ENCODE peak calls at places on chromosomes 5 and 9, in eight cellular contexts. Q is PC-9, P is MM.1S, Z is HCT116, C is neural progenitor cell, Y is IMR-90, G is endothelial cell of umbilical vein, N is SK-N-SH. A is an unnamed sample. For H4K20me1, the result is how much of the 10 kb centered on the place peaks cover.

GRCh38 chr5:14171091-14171490 is 27.9 kb downstream of the TRIO start:
- DNase-seq in Q (no peak), P (no peak), Z (no peak), C (no peak), Y (peak), G (no peak), N (no peak), A (no peak)

GRCh38 chr9:113890693-113891092 is 14.6 kb downstream of the ZNF618 start:
- DNase-seq in Q (no peak), P (no peak), Z (no peak), C (no peak), Y (no peak), G (no peak), N (no peak), A (no peak)

GRCh38 chr9:99385814-99386279 is 163.8 kb downstream of the SEC61B start:
- DNase-seq in Q (no peak), P (no peak), Z (peak), C (no peak), Y (peak), G (no peak), N (no peak), A (no peak)

GRCh38 chr5:38515648-38516047 is 40.8 kb downstream of the LIFR start:
- DNase-seq in Q (no peak), P (no peak), Z (peak), C (peak), Y (peak), G (peak), N (peak), A (no peak)

GRCh38 chr9:32264171-32264862 is 120.1 kb upstream of the ACO1 start:
- DNase-seq in Q (no peak), P (no peak), Z (no peak), C (peak), Y (peak), G (no peak), N (peak), A (peak)

GRCh38 chr5:2022436-2022835 is 139.7 kb upstream of the IRX4 start:
- DNase-seq in Q (no peak), P (no peak), Z (no peak), C (no peak), Y (no peak), G (no peak), N (no peak), A (no peak)

GRCh38 chr9:133027134-133027533 is 3.7 kb upstream of the GTF3C5 start:
- DNase-seq in Q (no peak), P (no peak), Z (no peak), C (no peak), Y (no peak), G (no peak), N (no peak), A (peak)

GRCh38 chr9:89204811-89205210 is 26.2 kb upstream of the SHC3 start:
- DNase-seq in Q (no peak), P (no peak), Z (no peak), C (no peak), Y (no peak), G (no peak), N (no peak), A (no peak)

GRCh38 chr9:28120241-28121025 is 547.2 kb upstream of the C9orf72 start:
- DNase-seq in Q (no peak), P (no peak), Z (no peak), C (peak), Y (no peak), G (peak), N (peak), A (no peak)

GRCh38 chr9:22682536-22683392 is 236.1 kb downstream of the DMRTA1 start:
- DNase-seq in Q (peak), P (peak), Z (no peak), C (no peak), Y (peak), G (no peak), N (no peak), A (peak)

GRCh38 chr5:116576043-116576713 is 1.6 kb upstream of the SEMA6A start:
- DNase-seq in Q (no peak), P (peak), Z (peak), C (peak), Y (peak), G (peak), N (peak), A (peak)

GRCh38 chr5:136781464-136781863 is 416.1 kb upstream of the TRPC7 start:
- DNase-seq in Q (no peak), P (no peak), Z (no peak), C (no peak), Y (peak), G (no peak), N (no peak), A (no peak)

GRCh38 chr5:36880761-36881160 is 4.2 kb downstream of the NIPBL start:
- DNase-seq in Q (no peak), P (no peak), Z (no peak), C (no peak), Y (no peak), G (no peak), N (no peak), A (peak)

GRCh38 chr5:134125195-134126015 is 10.9 kb downstream of the TCF7 start:
- DNase-seq in Q (peak), P (no peak), Z (peak), C (no peak), Y (peak), G (peak), N (peak), A (no peak)

GRCh38 chr5:66757219-66757833 is 161.1 kb downstream of the MAST4 start:
- DNase-seq in Q (no peak), P (peak), Z (peak), C (peak), Y (peak), G (peak), N (peak), A (peak)

GRCh38 chr9:2023532-2023931 is 8.4 kb downstream of the SMARCA2 start:
- DNase-seq in Q (no peak), P (no peak), Z (no peak), C (no peak), Y (no peak), G (peak), N (no peak), A (no peak)

GRCh38 chr5:147446528-147446927 is 63.3 kb downstream of the DPYSL3 start:
- DNase-seq in Q (no peak), P (no peak), Z (no peak), C (no peak), Y (peak), G (no peak), N (no peak), A (no peak)

GRCh38 chr5:24444439-24444838 is 200.3 kb downstream of the CDH10 start:
- DNase-seq in Q (no peak), P (no peak), Z (no peak), C (no peak), Y (no peak), G (no peak), N (no peak), A (no peak)

GRCh38 chr5:136424835-136425694 is 59.7 kb upstream of the TRPC7 start:
- DNase-seq in Q (peak), P (peak), Z (peak), C (peak), Y (peak), G (peak), N (peak), A (peak)

GRCh38 chr9:115524467-115525059 is 406.6 kb upstream of the TNC start:
- DNase-seq in Q (peak), P (peak), Z (peak), C (peak), Y (peak), G (peak), N (peak), A (peak)

GRCh38 chr5:141488591-141489478 is at the start of gene PCDHGC5:
- DNase-seq in Q (no peak), P (no peak), Z (no peak), C (no peak), Y (peak), G (no peak), N (no peak), A (no peak)

GRCh38 chr5:144864113-144864512 is 693.4 kb downstream of the KCTD16 start:
- DNase-seq in Q (no peak), P (no peak), Z (no peak), C (no peak), Y (no peak), G (no peak), N (no peak), A (peak)

GRCh38 chr5:22226423-22226822 is 626.7 kb downstream of the CDH12 start:
- DNase-seq in Q (no peak), P (no peak), Z (no peak), C (no peak), Y (no peak), G (no peak), N (no peak), A (no peak)

GRCh38 chr5:16754621-16755020 is 137.8 kb upstream of the RETREG1 start:
- DNase-seq in Q (no peak), P (no peak), Z (no peak), C (peak), Y (no peak), G (no peak), N (no peak), A (no peak)

GRCh38 chr9:132404228-132404881 is 2.3 kb downstream of the TTF1 start:
- DNase-seq in Q (no peak), P (no peak), Z (no peak), C (no peak), Y (no peak), G (peak), N (no peak), A (peak)

GRCh38 chr9:127505396-127506116 is 54.2 kb downstream of the LRSAM1 start:
- DNase-seq in Q (no peak), P (peak), Z (no peak), C (peak), Y (no peak), G (peak), N (peak), A (peak)

GRCh38 chr9:131814714-131815113 is 74.8 kb upstream of the RAPGEF1 start:
- DNase-seq in Q (no peak), P (no peak), Z (no peak), C (no peak), Y (no peak), G (no peak), N (no peak), A (no peak)

GRCh38 chr5:142722146-142722545 is 36.3 kb upstream of the FGF1 start:
- DNase-seq in Q (peak), P (no peak), Z (no peak), C (no peak), Y (peak), G (no peak), N (no peak), A (no peak)

GRCh38 chr5:96048763-96049162 is 87.1 kb upstream of the ELL2 start:
- DNase-seq in Q (no peak), P (no peak), Z (no peak), C (peak), Y (no peak), G (no peak), N (no peak), A (no peak)

GRCh38 chr5:80260461-80260860 is 4.6 kb upstream of the SERINC5 start:
- DNase-seq in Q (no peak), P (no peak), Z (no peak), C (no peak), Y (no peak), G (no peak), N (no peak), A (no peak)

GRCh38 chr9:37582548-37583157 is 6.5 kb upstream of the FBXO10 start:
- DNase-seq in Q (no peak), P (peak), Z (peak), C (peak), Y (peak), G (peak), N (no peak), A (peak)

GRCh38 chr5:168472329-168472728 is 13.9 kb upstream of the RARS1 start:
- DNase-seq in Q (peak), P (no peak), Z (no peak), C (no peak), Y (peak), G (no peak), N (no peak), A (no peak)
- H2AFZ ChIP-seq in Q (no peak), P (no peak), Z (no peak), C (no peak), Y (peak), G (no peak), N (peak), A (no peak)

GRCh38 chr9:136418182-136419091 is 8.0 kb downstream of the PMPCA start:
- DNase-seq in Q (no peak), P (no peak), Z (no peak), C (no peak), Y (no peak), G (no peak), N (no peak), A (no peak)
- H4K20me1 ChIP-seq in Q (under half), P (under half), Z (under half), C (under half), Y (under half), G (under half), N (under half), A (under half)

GRCh38 chr5:168042284-168043080 is 249.0 kb upstream of the WWC1 start:
- DNase-seq in Q (no peak), P (no peak), Z (no peak), C (no peak), Y (no peak), G (no peak), N (no peak), A (no peak)

GRCh38 chr5:168047669-168048111 is 243.8 kb upstream of the WWC1 start:
- DNase-seq in Q (no peak), P (no peak), Z (no peak), C (peak), Y (no peak), G (no peak), N (peak), A (no peak)

GRCh38 chr5:168048486-168048885 is 243.0 kb upstream of the WWC1 start:
- DNase-seq in Q (no peak), P (no peak), Z (no peak), C (no peak), Y (no peak), G (no peak), N (no peak), A (no peak)

GRCh38 chr5:168046163-168046562 is 245.3 kb upstream of the WWC1 start:
- DNase-seq in Q (no peak), P (no peak), Z (no peak), C (no peak), Y (no peak), G (no peak), N (no peak), A (no peak)

DNA sequence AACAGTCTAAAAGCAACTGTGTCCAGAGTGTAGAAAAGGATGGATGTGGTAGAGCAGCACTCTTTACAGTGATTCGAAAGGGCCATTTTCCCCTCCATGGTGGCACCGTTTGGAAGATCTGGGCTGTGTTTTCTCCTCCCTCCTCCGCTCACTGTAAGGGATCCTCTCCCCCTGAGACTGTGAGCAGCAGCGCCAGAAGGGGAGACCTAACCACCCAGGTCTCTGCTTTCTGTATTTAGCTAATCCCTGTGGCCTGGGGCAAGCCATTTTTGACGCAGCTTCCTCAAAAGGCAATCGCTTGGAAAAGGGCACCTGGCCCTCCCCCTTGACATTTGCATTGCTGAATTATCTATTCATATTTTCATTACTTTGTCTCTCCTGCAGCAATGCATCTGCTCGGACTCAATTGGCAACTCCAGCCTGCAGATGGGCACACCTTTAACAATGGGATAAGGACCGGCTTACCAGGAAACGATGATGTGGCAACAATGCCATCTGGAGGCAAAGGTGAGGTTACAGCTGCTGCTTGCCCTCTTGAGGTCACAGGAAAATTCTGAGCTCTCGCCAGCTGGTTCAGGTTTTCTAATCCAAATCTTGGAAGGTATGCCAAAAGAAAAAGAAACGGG is 244.3 kb upstream of the WWC1 start:
- DNase-seq in Q (peak), P (peak), Z (peak), C (peak), Y (peak), G (no peak), N (peak), A (peak)
- TF ChIP-seq CTCF in Q (peak), P (peak), Z (peak), C (peak), Y (peak), G (no peak), N (peak), A (peak)

GRCh38 chr5:176866913-176867312 is 32.2 kb downstream of the HK3 start:
- DNase-seq in Q (no peak), P (no peak), Z (no peak), C (peak), Y (no peak), G (no peak), N (peak), A (no peak)
- H2AFZ ChIP-seq in Q (no peak), P (no peak), Z (no peak), C (no peak), Y (no peak), G (no peak), N (no peak), A (no peak)

GRCh38 chr9:134364391-134365114 is 38.3 kb downstream of the RXRA start:
- DNase-seq in Q (no peak), P (no peak), Z (no peak), C (no peak), Y (no peak), G (no peak), N (no peak), A (peak)
- H4K20me1 ChIP-seq in Q (under half), P (under half), Z (under half), C (half or more), Y (half or more), G (under half), N (half or more), A (under half)

DNA sequence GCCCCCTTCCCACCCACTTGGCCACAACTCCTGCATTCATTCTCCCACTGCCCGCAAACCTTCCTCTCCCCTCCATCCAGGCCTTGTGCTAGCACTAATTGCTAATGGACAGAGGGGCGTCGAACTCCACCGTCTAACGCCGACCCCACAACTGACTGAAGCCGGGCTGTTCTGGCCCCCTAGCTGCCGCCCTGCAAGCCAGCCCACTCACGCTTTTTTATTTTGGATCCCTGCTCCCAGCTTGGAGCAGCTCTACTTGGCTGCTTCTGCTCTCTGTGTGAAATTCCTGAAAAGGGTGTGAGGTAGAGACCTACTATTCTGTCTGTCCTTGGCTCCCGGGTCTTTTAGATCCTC is 704 bp upstream of the ASTN2 start:
- DNase-seq in Q (no peak), P (no peak), Z (no peak), C (peak), Y (no peak), G (no peak), N (peak), A (no peak)
- TF ChIP-seq CTCF in Q (no peak), P (no peak), Z (no peak), C (peak), Y (no peak), G (no peak), N (no peak), A (no peak)

GRCh38 chr9:129309041-129309430 is 131.0 kb upstream of the IER5L start:
- DNase-seq in Q (no peak), P (no peak), Z (no peak), C (no peak), Y (no peak), G (no peak), N (no peak), A (no peak)
- H2AFZ ChIP-seq in Q (no peak), P (no peak), Z (no peak), C (no peak), Y (peak), G (no peak), N (no peak), A (no peak)

GRCh38 chr5:124702442-124703024 is 43.9 kb downstream of the ZNF608 start:
- DNase-seq in Q (no peak), P (no peak), Z (no peak), C (no peak), Y (no peak), G (no peak), N (no peak), A (peak)

GRCh38 chr5:124700333-124700732 is 46.1 kb downstream of the ZNF608 start:
- DNase-seq in Q (no peak), P (no peak), Z (no peak), C (no peak), Y (no peak), G (no peak), N (no peak), A (no peak)

GRCh38 chr5:124701873-124702272 is 44.6 kb downstream of the ZNF608 start:
- DNase-seq in Q (no peak), P (no peak), Z (no peak), C (no peak), Y (no peak), G (no peak), N (no peak), A (peak)

GRCh38 chr5:124698774-124699173 is 47.7 kb downstream of the ZNF608 start:
- DNase-seq in Q (no peak), P (no peak), Z (no peak), C (no peak), Y (peak), G (no peak), N (no peak), A (no peak)

DNA sequence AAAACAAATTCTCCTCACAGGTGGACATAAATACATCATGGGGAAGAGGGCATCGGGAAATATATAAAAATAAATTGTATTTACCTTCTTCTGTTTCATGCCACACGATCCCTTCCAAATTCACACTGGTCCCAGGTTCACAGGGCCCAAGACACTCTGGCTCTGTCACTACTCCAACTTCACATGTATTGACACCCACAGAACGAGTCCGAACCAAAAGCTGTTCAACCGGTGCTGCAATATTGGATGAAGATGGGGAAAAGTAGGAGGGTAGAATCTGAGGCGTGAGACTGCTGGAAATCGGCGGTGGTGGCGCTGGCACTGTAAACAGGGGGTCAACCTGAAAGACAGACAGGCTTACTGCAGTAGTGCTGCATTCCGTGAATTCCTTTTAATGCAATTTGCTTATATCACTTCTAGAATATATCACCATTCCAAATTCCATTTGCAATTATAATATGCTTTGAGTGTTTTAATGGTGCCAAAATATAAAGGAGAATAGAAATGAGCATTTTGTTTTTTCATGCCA is 45.4 kb downstream of the ZNF608 start:
- DNase-seq in Q (no peak), P (no peak), Z (no peak), C (peak), Y (no peak), G (no peak), N (no peak), A (no peak)
- H4K20me1 ChIP-seq in Q (under half), P (under half), Z (under half), C (half or more), Y (under half), G (under half), N (under half), A (under half)

A was measured in OCI-LY7.